ENCODE peak calls at places on chromosomes 11 and 22, in seven cellular contexts. R, B, Z, O, P, H and M are unnamed samples.

GRCh38 chr11:60288531-60288930 is 8.1 kb downstream of the MS4A4A start:
- DNase-seq in P (no peak), O (no peak), Z (no peak), R (no peak), H (no peak), B (no peak), M (no peak)

GRCh38 chr11:35005156-35005780 is 88.8 kb downstream of the PDHX start:
- DNase-seq in B (peak), H (no peak), Z (no peak), O (no peak), R (no peak), P (no peak), M (no peak)

GRCh38 chr11:9606799-9607510 is 33.5 kb downstream of the WEE1 start:
- DNase-seq in Z (no peak), P (no peak), O (no peak), B (no peak), H (no peak), R (no peak), M (no peak)

GRCh38 chr11:109423114-109423859 is 1.3 kb downstream of the C11orf87 start:
- DNase-seq in O (peak), R (no peak), B (no peak), Z (peak), H (no peak), P (no peak), M (peak)

GRCh38 chr11:85685820-85686459 is at the start of gene CCDC89:
- DNase-seq in O (peak), H (peak), Z (no peak), B (peak), P (no peak), R (peak), M (no peak)

GRCh38 chr22:36807627-36808026 is 9.2 kb downstream of the PVALB start:
- DNase-seq in P (no peak), B (no peak), Z (no peak), O (no peak), R (no peak), H (no peak), M (no peak)

GRCh38 chr11:67466962-67467771 is 1.9 kb downstream of the TMEM134 start:
- DNase-seq in Z (no peak), R (no peak), O (no peak), B (no peak), H (no peak), P (no peak), M (no peak)

GRCh38 chr22:29030016-29030617 is 31.5 kb downstream of the C22orf31 start:
- DNase-seq in H (no peak), R (no peak), B (no peak), O (no peak), Z (no peak), P (no peak), M (no peak)

GRCh38 chr11:64081663-64082442 is 46.1 kb downstream of the FLRT1 start:
- DNase-seq in O (no peak), B (no peak), Z (no peak), P (no peak), H (no peak), R (no peak), M (no peak)

GRCh38 chr22:43566021-43566420 is 154.2 kb downstream of the MPPED1 start:
- DNase-seq in R (no peak), H (no peak), P (no peak), O (no peak), B (no peak), Z (no peak), M (no peak)

GRCh38 chr11:2914475-2915195 is 14.6 kb downstream of the PHLDA2 start:
- DNase-seq in H (no peak), B (no peak), R (no peak), P (no peak), Z (no peak), O (no peak), M (no peak)

GRCh38 chr11:117995472-117995871 is 9.3 kb downstream of the IL10RA start:
- DNase-seq in Z (no peak), B (no peak), P (no peak), H (no peak), R (no peak), O (no peak), M (no peak)

GRCh38 chr22:19810381-19811141 is 44.1 kb downstream of the GNB1L start:
- DNase-seq in Z (no peak), H (no peak), O (no peak), B (no peak), R (no peak), P (no peak), M (peak)

GRCh38 chr22:39518996-39519680 is 1.2 kb upstream of the ATF4 start:
- DNase-seq in Z (no peak), B (peak), H (no peak), O (peak), P (peak), R (no peak), M (no peak)

GRCh38 chr11:73240190-73240781 is 22.2 kb downstream of the P2RY2 start:
- DNase-seq in B (no peak), H (no peak), Z (no peak), P (no peak), R (no peak), O (no peak), M (no peak)

GRCh38 chr11:117337061-117337460 is 9.4 kb downstream of the CEP164 start:
- DNase-seq in B (no peak), O (no peak), Z (no peak), P (no peak), R (no peak), H (no peak), M (no peak)

GRCh38 chr11:120168960-120169681 is 31.2 kb upstream of the TRIM29 start:
- DNase-seq in O (peak), Z (peak), R (peak), H (peak), P (peak), B (peak), M (peak)

GRCh38 chr22:49368221-49368975 is 459.3 kb downstream of the BRD1 start:
- DNase-seq in B (no peak), R (no peak), O (no peak), Z (no peak), P (no peak), H (peak), M (peak)

GRCh38 chr11:27250867-27251266 is 112.1 kb downstream of the CCDC34 start:
- DNase-seq in R (no peak), H (no peak), P (no peak), B (no peak), Z (no peak), O (no peak), M (no peak)

GRCh38 chr11:8092587-8093424 is 11.8 kb downstream of the TUB start:
- DNase-seq in B (peak), H (peak), R (no peak), O (peak), P (peak), Z (peak), M (peak)

GRCh38 chr22:28563636-28564035 is 116.0 kb downstream of the TTC28 start:
- DNase-seq in O (no peak), R (no peak), P (no peak), H (no peak), Z (no peak), B (no peak), M (no peak)

GRCh38 chr11:123084454-123084853 is 22.5 kb upstream of the HSPA8 start:
- DNase-seq in P (no peak), O (no peak), B (no peak), R (no peak), Z (no peak), H (no peak), M (no peak)

GRCh38 chr11:118742304-118742703 is 48.7 kb downstream of the DDX6 start:
- DNase-seq in H (no peak), O (no peak), P (no peak), R (no peak), B (no peak), Z (no peak), M (no peak)

GRCh38 chr11:640021-640706 is 3.1 kb downstream of the DRD4 start:
- DNase-seq in H (no peak), R (no peak), B (no peak), Z (no peak), O (no peak), P (no peak), M (no peak)

GRCh38 chr11:35179466-35180135 is 40.6 kb downstream of the CD44 start:
- DNase-seq in P (no peak), Z (no peak), H (no peak), B (no peak), O (no peak), R (no peak), M (no peak)

GRCh38 chr11:57482782-57483569 is 22.6 kb downstream of the RTN4RL2 start:
- DNase-seq in R (peak), B (peak), P (peak), O (peak), H (no peak), Z (peak), M (peak)

GRCh38 chr11:105456950-105457349 is 152.9 kb upstream of the GRIA4 start:
- DNase-seq in B (no peak), H (no peak), R (no peak), Z (no peak), P (no peak), O (no peak), M (no peak)
- TF ChIP-seq CTCF in B (no peak), H (no peak), R (no peak), Z (peak), P (no peak), O (no peak), M (no peak)

DNA sequence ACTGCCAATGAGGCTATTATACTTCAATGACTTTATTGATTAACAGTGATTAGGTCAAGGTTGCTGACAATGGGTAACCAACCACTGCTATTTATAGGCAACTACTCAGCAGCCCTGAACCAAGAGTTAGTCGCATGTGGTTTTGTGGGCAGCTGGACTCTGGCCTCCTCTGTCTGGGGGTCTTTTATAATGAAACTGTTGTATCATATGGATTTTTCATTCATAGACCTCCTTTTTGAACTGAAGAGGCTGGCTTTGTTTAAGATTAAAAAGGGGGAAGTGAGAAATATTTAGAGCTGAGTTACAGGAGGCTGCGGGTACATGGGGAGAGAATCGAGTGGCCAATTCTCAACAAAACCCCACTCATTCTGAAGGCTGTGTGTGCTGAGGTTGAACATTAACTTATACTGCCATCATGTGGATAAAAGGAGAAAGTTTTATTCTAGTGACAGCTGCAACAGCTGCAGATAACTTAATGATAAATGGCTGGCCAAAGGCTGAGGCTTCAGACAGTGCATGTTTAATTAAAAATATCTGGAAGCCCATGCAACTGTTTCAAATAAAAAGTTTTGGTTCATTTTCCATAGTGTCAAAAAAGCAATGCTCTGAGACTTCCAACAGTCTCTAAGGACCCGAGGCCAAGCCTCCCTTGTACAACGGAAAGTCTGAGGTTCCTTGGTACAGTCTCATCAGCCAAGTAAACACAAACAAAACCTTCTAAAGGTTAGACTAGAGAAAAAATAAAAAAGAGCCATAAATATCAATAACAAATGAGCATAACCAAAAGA is 682.6 kb downstream of the KCNA4 start:
- DNase-seq in R (no peak), Z (peak), H (no peak), P (peak), O (no peak), B (no peak), M (no peak)
- TF ChIP-seq CTCF in R (no peak), Z (peak), H (no peak), P (peak), O (peak), B (peak), M (no peak)

DNA sequence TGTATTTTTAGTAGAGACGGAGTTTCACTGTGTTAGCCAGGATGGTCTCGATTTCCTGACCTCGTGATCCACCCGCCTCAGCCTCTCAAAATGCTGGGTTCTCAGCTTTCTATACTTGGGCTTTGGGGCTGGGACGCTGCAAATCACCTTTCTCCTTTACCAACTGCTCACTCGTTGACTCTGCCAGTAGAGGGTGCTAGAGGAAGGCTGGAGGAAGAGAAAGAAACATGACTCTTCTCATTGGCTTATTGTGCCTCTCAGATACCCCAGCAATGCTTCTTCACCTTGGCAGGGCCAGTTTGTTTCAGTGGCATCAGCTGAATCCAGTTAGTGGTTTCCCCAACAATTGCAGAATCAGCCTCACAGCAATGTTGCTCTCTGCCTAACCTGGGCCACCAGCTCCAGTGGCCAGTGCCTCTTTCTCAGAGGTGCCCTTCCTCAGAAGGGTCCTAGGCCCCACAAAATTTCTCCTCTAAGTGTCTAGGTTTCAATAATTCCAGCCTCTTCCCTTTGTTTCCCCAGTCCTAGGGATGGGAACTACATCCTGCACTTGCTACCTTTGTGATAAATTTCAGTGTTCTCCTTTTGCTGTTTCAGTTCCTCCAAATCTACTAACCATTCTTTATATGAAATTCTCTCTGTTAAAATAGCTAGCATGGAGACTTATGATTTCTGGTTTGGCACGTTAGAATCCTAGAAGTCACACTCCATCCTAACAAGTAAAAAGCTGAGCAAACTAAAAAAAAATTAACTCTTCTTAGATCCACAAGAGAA is 71.5 kb upstream of the VSTM5 start:
- DNase-seq in H (no peak), Z (peak), R (no peak), P (peak), B (peak), O (peak), M (peak)
- TF ChIP-seq CTCF in H (no peak), Z (peak), R (no peak), P (peak), B (peak), O (peak), M (peak)

DNA sequence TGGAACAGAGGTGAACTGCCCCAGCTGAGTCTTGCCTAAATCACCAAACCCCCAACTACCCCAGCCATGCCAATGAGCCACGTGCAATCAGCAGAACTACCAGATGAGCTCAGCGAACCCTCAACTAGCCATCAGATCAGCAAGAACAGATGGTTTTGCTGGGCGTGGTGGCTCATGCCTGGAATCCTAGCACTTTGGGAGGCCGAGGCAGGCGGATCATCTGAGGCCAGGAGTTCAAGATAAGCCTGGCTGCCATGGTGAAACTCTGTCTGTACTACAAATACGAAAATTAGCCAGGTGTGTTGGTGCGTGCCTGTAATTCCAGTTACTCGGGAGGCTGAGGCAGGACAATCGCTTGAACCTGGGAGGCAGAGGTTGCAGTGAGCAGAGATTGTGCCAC is 374.3 kb downstream of the NXPE2 start:
- DNase-seq in Z (no peak), H (no peak), R (no peak), P (no peak), O (no peak), B (no peak), M (no peak)
- TF ChIP-seq CTCF in Z (no peak), H (no peak), R (no peak), P (no peak), O (no peak), B (no peak), M (no peak)

GRCh38 chr11:77473801-77474508 is at the start of gene PAK1:
- DNase-seq in P (peak), R (peak), H (peak), Z (peak), O (peak), B (peak), M (peak)

GRCh38 chr11:77470971-77471370 is 2.9 kb downstream of the PAK1 start:
- DNase-seq in H (no peak), R (no peak), Z (no peak), B (no peak), O (no peak), P (no peak), M (no peak)

GRCh38 chr11:77470504-77470903 is 3.4 kb downstream of the PAK1 start:
- DNase-seq in P (no peak), R (no peak), Z (no peak), B (no peak), O (no peak), H (no peak), M (no peak)

GRCh38 chr11:77473001-77473800 is 693 bp downstream of the PAK1 start:
- DNase-seq in H (peak), O (peak), Z (peak), P (peak), R (peak), B (peak), M (peak)

GRCh38 chr11:77471520-77472234 is 2.2 kb downstream of the PAK1 start:
- DNase-seq in B (peak), R (no peak), P (peak), O (peak), H (no peak), Z (peak), M (peak)
- TF ChIP-seq CTCF in B (no peak), R (no peak), P (peak), O (peak), H (no peak), Z (peak), M (peak)